ENCODE peak calls at places on chromosomes 16 and 17, in six cellular contexts. C, K, I, Y, R and P are unnamed samples.

GRCh38 chr16:25925466-25925865 is 233.7 kb downstream of the HS3ST4 start:
- DNase-seq in K (no peak), I (no peak), C (no peak), R (no peak), Y (no peak), P (no peak)

GRCh38 chr17:81239714-81240555 is 817 bp downstream of the NDUFAF8 start:
- DNase-seq in C (no peak), K (no peak), Y (no peak), I (no peak), R (peak; percentile 55), P (no peak)

GRCh38 chr16:2473999-2474876 is 689 bp upstream of the TBC1D24 start:
- DNase-seq in R (peak; percentile 46), Y (peak; percentile 69), K (peak; percentile 59), I (no peak), C (no peak), P (peak; percentile 69)

GRCh38 chr17:32161506-32162365 is 19.4 kb downstream of the RHOT1 start:
- DNase-seq in K (no peak), I (no peak), R (no peak), Y (no peak), C (no peak), P (no peak)

GRCh38 chr16:69939821-69940585 is 11.1 kb upstream of the CLEC18A start:
- DNase-seq in C (no peak), K (peak; percentile 2), R (no peak), I (no peak), Y (no peak), P (peak; percentile 47)

GRCh38 chr16:55056585-55057520 is 126.2 kb downstream of the IRX5 start:
- DNase-seq in I (peak; percentile 35), K (no peak), C (no peak), Y (no peak), R (peak; percentile 95), P (no peak)

GRCh38 chr17:31724026-31724425 is 135.0 kb downstream of the COPRS start:
- DNase-seq in I (no peak), R (no peak), C (no peak), K (no peak), Y (no peak), P (no peak)

GRCh38 chr17:49779730-49780220 is 8.7 kb upstream of the KAT7 start:
- DNase-seq in K (peak; percentile 36), C (no peak), I (no peak), R (peak; percentile 26), Y (no peak), P (no peak)

GRCh38 chr17:65441053-65441635 is 120.3 kb downstream of the AXIN2 start:
- DNase-seq in I (no peak), C (no peak), Y (no peak), R (no peak), K (no peak), P (no peak)

GRCh38 chr16:10189861-10190390 is 7.7 kb upstream of the GRIN2A start:
- DNase-seq in R (no peak), K (peak; percentile 97), I (no peak), C (no peak), Y (no peak), P (no peak)

GRCh38 chr17:31472137-31472536 is 80.7 kb downstream of the RAB11FIP4 start:
- DNase-seq in Y (no peak), K (no peak), I (no peak), C (no peak), R (no peak), P (no peak)

GRCh38 chr17:19370493-19370960 is 7.8 kb upstream of the MAPK7 start:
- DNase-seq in Y (no peak), R (no peak), K (no peak), I (peak; percentile 75), C (no peak), P (peak; percentile 68)

GRCh38 chr16:86261379-86261778 is 248.9 kb upstream of the FOXF1 start:
- DNase-seq in Y (no peak), K (no peak), I (no peak), C (no peak), R (no peak), P (no peak)

GRCh38 chr17:49496183-49496865 is 1.2 kb downstream of the NGFR start:
- DNase-seq in K (peak; percentile 85), Y (peak; percentile 74), R (peak; percentile 89), I (peak; percentile 89), C (no peak), P (peak; percentile 83)

GRCh38 chr17:34998205-34998604 is 17.9 kb downstream of the LIG3 start:
- DNase-seq in I (peak; percentile 89), K (no peak), R (peak; percentile 69), C (peak; percentile 5), Y (peak; percentile 83), P (peak; percentile 72)

GRCh38 chr16:49809112-49809511 is 46.8 kb downstream of the ZNF423 start:
- DNase-seq in I (no peak), R (no peak), K (no peak), Y (no peak), C (no peak), P (no peak)

GRCh38 chr17:42249681-42250446 is 26.3 kb downstream of the STAT5B start:
- DNase-seq in Y (no peak), C (no peak), K (no peak), I (peak; percentile 46), R (no peak), P (no peak)

GRCh38 chr17:32015245-32016013 is 8.2 kb downstream of the LRRC37B start:
- DNase-seq in Y (no peak), I (no peak), C (no peak), K (no peak), R (no peak), P (no peak)

GRCh38 chr17:6800422-6801027 is 24.5 kb downstream of the FBXO39 start:
- DNase-seq in K (no peak), R (peak; percentile 69), Y (no peak), C (no peak), I (no peak), P (no peak)

GRCh38 chr16:82082543-82083244 is 47.6 kb downstream of the HSD17B2 start:
- DNase-seq in I (no peak), R (no peak), C (no peak), K (no peak), Y (no peak), P (no peak)

GRCh38 chr16:27657811-27658210 is 107.9 kb downstream of the KATNIP start:
- DNase-seq in C (no peak), K (no peak), Y (no peak), R (no peak), I (no peak), P (no peak)

GRCh38 chr16:27665881-27666280 is 115.9 kb downstream of the KATNIP start:
- DNase-seq in C (no peak), R (peak; percentile 19), Y (no peak), K (no peak), I (no peak), P (no peak)

DNA sequence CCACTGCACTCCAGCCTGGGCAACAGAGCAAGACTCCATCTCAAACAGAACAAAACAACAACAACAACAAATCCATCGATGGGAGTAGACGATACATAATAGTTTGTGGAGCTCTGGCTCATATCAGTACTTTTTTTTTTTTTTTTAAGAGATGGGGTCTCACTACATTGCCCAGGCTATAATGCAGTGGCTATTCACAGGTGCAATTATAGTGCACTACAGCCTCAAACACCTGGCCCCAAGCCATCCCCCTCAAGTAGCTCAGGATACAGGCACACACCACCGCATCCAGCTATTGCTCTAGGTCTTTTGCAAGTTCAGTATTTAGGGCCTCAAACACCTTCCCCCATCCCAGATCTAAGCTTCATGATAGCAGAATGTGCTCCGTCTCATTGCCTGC is 110.6 kb downstream of the KATNIP start:
- DNase-seq in C (no peak), Y (no peak), K (no peak), R (no peak), I (no peak), P (no peak)
- H3K27ac ChIP-seq in C (no peak overlapping the region), Y (no peak overlapping the region), K (no peak overlapping the region), R (no peak overlapping the region), I (no peak overlapping the region), P (no peak overlapping the region)

DNA sequence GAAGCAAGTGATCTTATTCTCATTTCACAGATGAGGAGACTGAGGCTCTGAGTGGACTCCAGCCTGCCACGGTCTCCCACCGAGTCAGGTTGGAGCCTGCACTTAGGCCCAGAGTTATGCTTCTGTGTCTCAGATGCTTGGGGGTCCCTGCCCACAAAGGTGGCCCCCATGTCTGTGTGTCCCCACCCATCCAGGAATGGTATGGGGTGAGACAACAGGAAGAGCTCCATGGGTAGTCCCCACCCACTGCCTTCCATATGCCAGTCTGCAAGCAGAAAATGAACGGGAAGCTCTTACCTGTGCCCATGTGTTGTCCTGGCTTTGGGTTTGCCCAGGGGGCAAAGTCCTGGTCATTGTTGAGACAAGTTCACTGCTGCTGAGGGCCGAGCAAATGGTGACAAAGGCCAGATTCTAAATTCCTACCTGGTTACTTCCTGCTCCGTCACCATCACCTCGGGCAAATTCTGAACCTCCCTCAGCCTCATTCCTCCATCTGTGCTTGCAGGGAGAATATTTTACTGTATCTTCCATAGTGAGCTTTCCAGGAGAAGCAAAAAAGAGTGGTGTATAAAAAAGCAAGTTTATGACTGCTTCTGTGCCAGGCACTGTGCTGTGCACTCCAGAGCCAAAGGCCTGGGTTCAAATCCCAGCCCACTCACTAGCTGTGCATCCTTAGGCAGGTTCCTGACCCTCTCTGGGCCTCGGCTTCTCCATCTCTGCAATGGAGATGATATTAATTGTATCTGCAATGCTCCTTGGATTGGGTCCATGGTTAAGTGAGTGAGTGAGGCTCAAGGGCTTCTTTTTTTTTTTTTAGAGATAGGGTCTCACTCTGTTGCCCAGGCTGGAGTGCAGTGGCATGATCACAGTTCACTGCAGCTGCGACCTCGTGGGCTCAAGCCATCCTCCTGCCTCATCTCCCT is 9.3 kb downstream of the IL4R start:
- DNase-seq in K (no peak), C (no peak), Y (peak; percentile 87), R (no peak), I (peak; percentile 46), P (peak; percentile 21)
- H3K27ac ChIP-seq in K (no peak overlapping the region), C (peak overlapping the region; percentile 100), Y (peak overlapping the region; percentile 75), R (no peak overlapping the region), I (peak overlapping the region; percentile 99), P (peak overlapping the region; percentile 91)

GRCh38 chr17:969767-970387 is 9.7 kb downstream of the NXN start:
- DNase-seq in Y (no peak), K (no peak), R (no peak), C (no peak), I (peak; percentile 89), P (no peak)

GRCh38 chr17:968812-969766 is 10.5 kb downstream of the NXN start:
- DNase-seq in R (no peak), I (no peak), K (no peak), C (no peak), Y (no peak), P (no peak)

GRCh38 chr17:973053-973452 is 6.5 kb downstream of the NXN start:
- DNase-seq in C (no peak), I (no peak), Y (no peak), K (no peak), R (peak; percentile 77), P (no peak)

GRCh38 chr17:967122-967521 is 12.5 kb downstream of the NXN start:
- DNase-seq in I (no peak), R (no peak), K (no peak), Y (no peak), C (no peak), P (no peak)

DNA sequence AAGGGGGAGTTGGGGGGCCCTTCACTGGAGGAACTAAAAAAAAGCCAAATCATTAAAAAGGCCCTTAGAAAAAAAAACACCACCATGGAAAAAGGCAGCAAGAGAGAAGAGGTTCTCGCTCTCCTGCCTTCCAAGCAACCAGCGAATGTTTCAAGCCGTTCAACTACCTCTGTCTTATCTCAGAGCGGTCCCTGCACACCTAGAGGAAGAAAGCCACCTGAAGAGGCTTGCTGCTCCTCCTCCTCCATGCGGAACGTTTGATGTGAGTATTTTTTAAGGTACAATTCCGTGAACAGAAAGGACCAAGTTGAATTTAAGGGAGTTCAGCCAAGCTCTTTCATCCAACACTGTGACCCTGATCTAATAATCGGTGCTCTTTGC is 9.2 kb downstream of the NXN start:
- DNase-seq in I (no peak), C (no peak), Y (no peak), K (no peak), R (no peak), P (no peak)
- H3K27ac ChIP-seq in I (peak overlapping the region; percentile 93), C (peak overlapping the region; percentile 76), Y (no peak overlapping the region), K (no peak overlapping the region), R (peak overlapping the region; percentile 85), P (peak overlapping the region; percentile 54)

GRCh38 chr16:3520861-3521260 is 20.1 kb downstream of the CLUAP1 start:
- DNase-seq in I (no peak), R (peak; percentile 52), Y (no peak), C (no peak), K (no peak), P (no peak)
- H3K27ac ChIP-seq in I (peak overlapping the region; percentile 86), R (no peak overlapping the region), Y (no peak overlapping the region), C (no peak overlapping the region), K (no peak overlapping the region), P (no peak overlapping the region)